ENCODE peak calls at places on chromosomes 4 and X, in five cellular contexts. Q is NCI-H1436, W is GM12865, Z is glomerular endothelial cell, X is kidney tubule cell. F is an unnamed sample.

GRCh38 chr4:35818520-35818919 is 425.8 kb downstream of the ARAP2 start:
- DNase-seq in X (no peak), W (no peak), Z (no peak), Q (no peak), F (peak)

GRCh38 chrX:119685225-119686066 is 7.5 kb downstream of the SEPTIN6 start:
- DNase-seq in Q (no peak), Z (no peak), X (no peak), W (peak), F (no peak)

GRCh38 chr4:126269106-126269505 is 954.4 kb downstream of the FAT4 start:
- DNase-seq in Q (no peak), W (no peak), Z (no peak), X (no peak), F (no peak)

GRCh38 chrX:150730719-150731118 is 37.5 kb downstream of the MTMR1 start:
- DNase-seq in W (no peak), Z (no peak), Q (no peak), X (no peak), F (no peak)

GRCh38 chrX:103756736-103757135 is 19.9 kb upstream of the PLP1 start:
- DNase-seq in Z (no peak), W (no peak), X (no peak), Q (no peak), F (no peak)

GRCh38 chr4:176883681-176884418 is 91.1 kb upstream of the VEGFC start:
- DNase-seq in Z (no peak), X (peak), Q (no peak), W (no peak), F (peak)

GRCh38 chrX:47674776-47675175 is 15.8 kb upstream of the UXT start:
- DNase-seq in Z (no peak), X (no peak), W (no peak), Q (no peak), F (no peak)

GRCh38 chrX:39367429-39367828 is 566.2 kb downstream of the MID1IP1 start:
- DNase-seq in X (no peak), Z (no peak), W (no peak), Q (no peak), F (no peak)

GRCh38 chrX:46979340-46979739 is 67.1 kb downstream of the JADE3 start:
- DNase-seq in W (no peak), Q (no peak), X (no peak), Z (peak), F (peak)

GRCh38 chr4:961651-962230 is 11.6 kb downstream of the DGKQ start:
- DNase-seq in Q (no peak), W (no peak), X (no peak), Z (no peak), F (no peak)

GRCh38 chrX:37767438-37767837 is 12.4 kb upstream of the CYBB start:
- DNase-seq in Q (no peak), W (no peak), X (no peak), Z (no peak), F (no peak)

GRCh38 chr4:81827568-81828202 is 356.0 kb upstream of the RASGEF1B start:
- DNase-seq in Z (no peak), X (peak), W (peak), Q (no peak), F (peak)

GRCh38 chrX:47361538-47362511 is 8.6 kb upstream of the ZNF157 start:
- DNase-seq in Z (peak), Q (peak), W (peak), X (peak), F (peak)

GRCh38 chr4:68751138-68751537 is 64.7 kb upstream of the UGT2B10 start:
- DNase-seq in Q (no peak), X (no peak), Z (no peak), W (no peak), F (no peak)

F was measured in mammary epithelial cell.